ENCODE peak calls at places on chromosomes 6 and 20, in eight cellular contexts. One of them, this sample, is unnamed. For H3K9me3, the result is how much of the 10 kb centered on the place peaks cover.

GRCh38 chr6:39923394-39923793 is 10.9 kb downstream of the MOCS1 start:
- DNase-seq in fibroblast of lung: no peak
- DNase-seq in GM12878: no peak
- DNase-seq in mesenchymal stem cell: no peak
- DNase-seq in neuronal stem cell: no peak
- DNase-seq in GM23248: no peak
- DNase-seq in SK-N-SH: peak
- DNase-seq in Karpas-422: no peak
- DNase-seq in this sample: no peak

GRCh38 chr6:63347599-63347998 is 27.8 kb upstream of the LGSN start:
- DNase-seq in GM23248: peak
- DNase-seq in mesenchymal stem cell: peak
- DNase-seq in neuronal stem cell: no peak
- DNase-seq in GM12878: no peak
- DNase-seq in Karpas-422: no peak
- DNase-seq in fibroblast of lung: peak
- DNase-seq in SK-N-SH: no peak
- DNase-seq in this sample: no peak

GRCh38 chr6:168450921-168451320 is 9.9 kb downstream of the SMOC2 start:
- DNase-seq in GM12878: no peak
- DNase-seq in fibroblast of lung: no peak
- DNase-seq in mesenchymal stem cell: no peak
- DNase-seq in Karpas-422: peak
- DNase-seq in neuronal stem cell: no peak
- DNase-seq in GM23248: no peak
- DNase-seq in SK-N-SH: no peak
- DNase-seq in this sample: no peak

GRCh38 chr20:37518606-37519507 is 2.2 kb upstream of the NNAT start:
- DNase-seq in SK-N-SH: no peak
- DNase-seq in mesenchymal stem cell: no peak
- DNase-seq in fibroblast of lung: no peak
- DNase-seq in neuronal stem cell: no peak
- DNase-seq in GM23248: no peak
- DNase-seq in GM12878: no peak
- DNase-seq in Karpas-422: no peak
- DNase-seq in this sample: no peak

GRCh38 chr6:26165261-26165790 is 78.1 kb downstream of the HFE start:
- DNase-seq in Karpas-422: no peak
- DNase-seq in fibroblast of lung: no peak
- DNase-seq in GM23248: no peak
- DNase-seq in SK-N-SH: no peak
- DNase-seq in mesenchymal stem cell: no peak
- DNase-seq in neuronal stem cell: no peak
- DNase-seq in GM12878: no peak
- DNase-seq in this sample: no peak

GRCh38 chr6:108742041-108742440 is 106.2 kb upstream of the ARMC2 start:
- DNase-seq in fibroblast of lung: no peak
- DNase-seq in neuronal stem cell: no peak
- DNase-seq in SK-N-SH: no peak
- DNase-seq in GM23248: no peak
- DNase-seq in Karpas-422: peak
- DNase-seq in mesenchymal stem cell: no peak
- DNase-seq in GM12878: no peak
- DNase-seq in this sample: no peak

GRCh38 chr20:4555188-4555893 is 166.4 kb upstream of the PRND start:
- DNase-seq in SK-N-SH: no peak
- DNase-seq in fibroblast of lung: peak
- DNase-seq in Karpas-422: no peak
- DNase-seq in mesenchymal stem cell: peak
- DNase-seq in GM23248: peak
- DNase-seq in GM12878: no peak
- DNase-seq in neuronal stem cell: no peak
- DNase-seq in this sample: no peak

GRCh38 chr6:134035823-134036296 is 16.6 kb downstream of the SLC2A12 start:
- DNase-seq in fibroblast of lung: peak
- DNase-seq in neuronal stem cell: no peak
- DNase-seq in SK-N-SH: no peak
- DNase-seq in GM23248: peak
- DNase-seq in mesenchymal stem cell: no peak
- DNase-seq in Karpas-422: no peak
- DNase-seq in GM12878: peak
- DNase-seq in this sample: no peak

GRCh38 chr6:159595173-159595572 is 97.9 kb downstream of the SOD2 start:
- DNase-seq in mesenchymal stem cell: no peak
- DNase-seq in fibroblast of lung: peak
- DNase-seq in Karpas-422: no peak
- DNase-seq in SK-N-SH: no peak
- DNase-seq in neuronal stem cell: no peak
- DNase-seq in GM12878: no peak
- DNase-seq in GM23248: peak
- DNase-seq in this sample: no peak

GRCh38 chr20:53875452-53875851 is 194.9 kb downstream of the BCAS1 start:
- DNase-seq in SK-N-SH: no peak
- DNase-seq in fibroblast of lung: no peak
- DNase-seq in GM23248: no peak
- DNase-seq in neuronal stem cell: no peak
- DNase-seq in Karpas-422: no peak
- DNase-seq in mesenchymal stem cell: no peak
- DNase-seq in GM12878: no peak
- DNase-seq in this sample: no peak

GRCh38 chr20:53202781-53203180 is 230.6 kb downstream of the TSHZ2 start:
- DNase-seq in neuronal stem cell: no peak
- DNase-seq in SK-N-SH: no peak
- DNase-seq in Karpas-422: no peak
- DNase-seq in fibroblast of lung: peak
- DNase-seq in mesenchymal stem cell: no peak
- DNase-seq in GM23248: peak
- DNase-seq in GM12878: no peak
- DNase-seq in this sample: no peak

GRCh38 chr20:20666359-20666758 is 46.1 kb downstream of the RALGAPA2 start:
- DNase-seq in SK-N-SH: no peak
- DNase-seq in neuronal stem cell: no peak
- DNase-seq in GM12878: no peak
- DNase-seq in Karpas-422: no peak
- DNase-seq in fibroblast of lung: no peak
- DNase-seq in mesenchymal stem cell: no peak
- DNase-seq in GM23248: no peak
- DNase-seq in this sample: no peak

GRCh38 chr20:10447028-10447427 is 11.9 kb downstream of the SLX4IP start:
- DNase-seq in GM23248: peak
- DNase-seq in Karpas-422: peak
- DNase-seq in fibroblast of lung: peak
- DNase-seq in mesenchymal stem cell: peak
- DNase-seq in GM12878: peak
- DNase-seq in SK-N-SH: peak
- DNase-seq in neuronal stem cell: no peak
- DNase-seq in this sample: peak
- H3K9ac ChIP-seq in GM23248: peak
- H3K9ac ChIP-seq in Karpas-422: peak
- H3K9ac ChIP-seq in fibroblast of lung: no peak
- H3K9ac ChIP-seq in mesenchymal stem cell: peak
- H3K9ac ChIP-seq in GM12878: peak
- H3K9ac ChIP-seq in SK-N-SH: peak
- H3K9ac ChIP-seq in neuronal stem cell: no peak
- H3K9ac ChIP-seq in this sample: peak

GRCh38 chr6:132481189-132481588 is 31.7 kb downstream of the STX7 start:
- DNase-seq in GM12878: no peak
- DNase-seq in Karpas-422: no peak
- DNase-seq in fibroblast of lung: no peak
- DNase-seq in neuronal stem cell: no peak
- DNase-seq in GM23248: no peak
- DNase-seq in mesenchymal stem cell: no peak
- DNase-seq in SK-N-SH: no peak
- DNase-seq in this sample: no peak

GRCh38 chr6:132483779-132484679 is 28.9 kb downstream of the STX7 start:
- DNase-seq in GM12878: peak
- DNase-seq in GM23248: peak
- DNase-seq in Karpas-422: peak
- DNase-seq in fibroblast of lung: peak
- DNase-seq in SK-N-SH: peak
- DNase-seq in neuronal stem cell: peak
- DNase-seq in mesenchymal stem cell: peak
- DNase-seq in this sample: peak

GRCh38 chr6:132482595-132482994 is 30.3 kb downstream of the STX7 start:
- DNase-seq in fibroblast of lung: no peak
- DNase-seq in mesenchymal stem cell: no peak
- DNase-seq in neuronal stem cell: no peak
- DNase-seq in SK-N-SH: no peak
- DNase-seq in GM12878: no peak
- DNase-seq in GM23248: no peak
- DNase-seq in Karpas-422: no peak
- DNase-seq in this sample: no peak

GRCh38 chr6:132487762-132488161 is 25.2 kb downstream of the STX7 start:
- DNase-seq in GM23248: no peak
- DNase-seq in neuronal stem cell: no peak
- DNase-seq in SK-N-SH: no peak
- DNase-seq in GM12878: no peak
- DNase-seq in mesenchymal stem cell: no peak
- DNase-seq in Karpas-422: no peak
- DNase-seq in fibroblast of lung: no peak
- DNase-seq in this sample: no peak

DNA sequence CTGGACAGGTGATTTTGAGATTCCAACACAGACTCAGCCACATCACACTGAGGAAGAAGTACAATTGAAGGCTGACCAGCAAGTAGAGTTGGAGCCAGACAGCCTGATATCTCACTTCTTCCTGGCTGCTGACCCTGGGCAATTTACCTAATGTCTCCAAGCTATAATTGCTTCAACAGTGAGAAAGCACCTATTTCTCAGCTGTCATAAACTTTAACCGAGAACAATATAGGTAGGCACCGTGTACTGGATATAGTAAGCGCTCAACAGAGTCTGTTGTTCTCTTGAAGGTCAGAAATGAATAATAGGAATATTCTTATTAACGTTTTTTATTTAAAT is 28.3 kb downstream of the STX7 start:
- DNase-seq in neuronal stem cell: no peak
- DNase-seq in mesenchymal stem cell: no peak
- DNase-seq in SK-N-SH: no peak
- DNase-seq in Karpas-422: peak
- DNase-seq in GM23248: no peak
- DNase-seq in GM12878: no peak
- DNase-seq in fibroblast of lung: no peak
- DNase-seq in this sample: no peak
- H2AFZ ChIP-seq in neuronal stem cell: no peak
- H2AFZ ChIP-seq in mesenchymal stem cell: no peak
- H2AFZ ChIP-seq in SK-N-SH: no peak
- H2AFZ ChIP-seq in Karpas-422: no peak
- H2AFZ ChIP-seq in GM23248: no peak
- H2AFZ ChIP-seq in GM12878: no peak
- H2AFZ ChIP-seq in fibroblast of lung: no peak
- H2AFZ ChIP-seq in this sample: no peak

DNA sequence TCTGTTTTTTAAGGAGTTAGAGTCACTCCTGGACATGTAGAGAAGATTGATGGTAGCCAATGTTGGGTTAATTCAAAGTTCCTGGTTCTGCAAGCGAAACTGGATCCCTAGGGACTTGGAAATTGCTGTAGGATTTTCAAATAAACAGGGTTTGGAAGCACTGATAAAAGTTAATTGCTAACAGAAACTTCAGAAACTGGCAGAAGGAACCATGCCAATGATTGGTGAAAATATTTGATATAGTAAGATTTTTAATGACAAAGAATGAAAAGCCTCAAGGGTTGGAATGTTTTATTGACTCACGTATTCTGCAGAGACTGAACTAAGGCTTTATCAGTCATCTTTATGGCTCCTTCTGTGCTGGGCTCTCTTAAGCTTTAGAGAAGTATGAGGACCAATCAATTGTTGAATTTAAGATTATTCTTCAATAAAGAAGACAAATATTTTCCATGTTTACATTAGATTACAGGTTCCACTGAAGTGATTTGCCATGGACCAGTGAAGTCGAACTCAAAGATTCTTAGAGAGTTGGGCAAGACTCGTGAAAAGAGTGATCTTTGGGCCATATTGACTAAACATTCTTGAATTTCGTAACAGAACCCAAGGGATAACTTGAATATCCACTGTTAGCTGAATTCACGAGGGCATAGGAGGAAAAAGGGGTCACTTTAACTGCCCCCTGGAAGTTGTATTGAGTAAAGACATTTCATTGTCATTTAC is 371.4 kb downstream of the HDGFL1 start:
- DNase-seq in SK-N-SH: no peak
- DNase-seq in mesenchymal stem cell: peak
- DNase-seq in Karpas-422: no peak
- DNase-seq in GM12878: no peak
- DNase-seq in GM23248: peak
- DNase-seq in neuronal stem cell: no peak
- DNase-seq in fibroblast of lung: no peak
- DNase-seq in this sample: no peak
- H3K9me3 ChIP-seq in SK-N-SH: under half
- H3K9me3 ChIP-seq in mesenchymal stem cell: under half
- H3K9me3 ChIP-seq in Karpas-422: under half
- H3K9me3 ChIP-seq in GM12878: under half
- H3K9me3 ChIP-seq in GM23248: under half
- H3K9me3 ChIP-seq in neuronal stem cell: under half
- H3K9me3 ChIP-seq in fibroblast of lung: under half
- H3K9me3 ChIP-seq in this sample: under half

DNA sequence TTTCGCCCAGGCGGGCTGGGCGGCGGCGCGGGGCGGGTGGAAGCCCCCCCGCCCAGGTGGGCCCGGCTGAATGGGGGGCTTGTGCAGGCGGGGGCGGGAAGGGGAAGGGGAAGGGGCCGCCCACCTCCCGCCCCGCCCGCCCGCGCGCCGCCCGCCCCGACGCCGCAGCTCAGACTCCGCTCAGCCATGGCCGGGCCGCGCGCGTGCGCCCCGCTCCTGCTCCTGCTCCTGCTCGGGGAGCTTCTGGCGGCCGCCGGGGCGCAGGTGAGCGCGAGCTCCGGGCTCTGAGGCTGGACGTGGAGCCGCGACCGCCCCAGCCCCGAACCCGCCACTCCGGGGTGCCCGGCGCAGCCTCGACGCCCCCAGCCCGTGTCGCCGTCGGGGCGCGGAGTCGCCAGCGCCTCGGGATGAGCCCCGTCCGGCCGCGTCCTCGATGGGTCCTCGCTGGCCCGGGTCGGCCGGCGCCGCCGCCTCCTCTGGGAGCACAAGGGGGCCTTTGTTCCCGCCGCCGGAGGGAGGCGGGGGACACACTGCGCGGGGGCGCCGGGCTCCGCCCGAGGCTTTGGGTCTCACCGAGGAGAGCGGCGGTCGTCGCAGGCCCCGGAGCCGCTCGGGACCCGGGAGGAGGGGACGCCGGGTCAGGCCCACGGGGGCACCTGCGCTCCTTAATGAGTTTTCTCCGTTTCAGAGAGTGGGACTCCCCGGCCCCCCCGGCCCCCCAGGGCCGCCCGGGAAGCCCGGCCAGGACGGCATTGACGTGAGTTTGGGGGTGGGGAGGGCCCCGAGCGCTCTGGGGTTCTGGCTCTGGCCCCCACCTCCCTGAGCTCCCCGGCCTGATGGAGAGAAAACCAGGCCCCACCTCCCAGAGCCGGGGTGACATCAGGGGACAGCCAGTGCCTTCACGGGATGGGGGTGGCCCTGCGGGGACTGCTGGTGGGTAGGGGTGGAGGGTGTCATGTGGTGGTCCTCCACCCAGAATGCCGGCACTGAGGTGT is at the start of gene COL9A3:
- DNase-seq in GM23248: peak
- DNase-seq in fibroblast of lung: no peak
- DNase-seq in GM12878: no peak
- DNase-seq in mesenchymal stem cell: no peak
- DNase-seq in Karpas-422: no peak
- DNase-seq in neuronal stem cell: no peak
- DNase-seq in SK-N-SH: peak
- DNase-seq in this sample: no peak
- H3K9ac ChIP-seq in GM23248: no peak
- H3K9ac ChIP-seq in fibroblast of lung: no peak
- H3K9ac ChIP-seq in GM12878: no peak
- H3K9ac ChIP-seq in mesenchymal stem cell: no peak
- H3K9ac ChIP-seq in Karpas-422: no peak
- H3K9ac ChIP-seq in neuronal stem cell: peak
- H3K9ac ChIP-seq in SK-N-SH: no peak
- H3K9ac ChIP-seq in this sample: no peak

This sample was measured in DND-41.